ENCODE peak calls at places on chromosomes 11 and 22, in four cellular contexts. J, A, L and B are unnamed samples.
A peak's percentile ranks its signal among the peaks of the same experiment; 100 is the strongest.

GRCh38 chr11:114040706-114041211 is 18.8 kb upstream of the ZBTB16 start:
- DNase-seq in J (no peak), A (no peak), L (no peak), B (no peak)

GRCh38 chr11:9302448-9302847 is 11.9 kb downstream of the TMEM41B start:
- DNase-seq in J (no peak), A (no peak), L (no peak), B (no peak)

GRCh38 chr11:69394902-69395690 is 86.4 kb upstream of the LINC01488 start:
- DNase-seq in J (no peak), A (no peak), L (no peak), B (no peak)

GRCh38 chr11:35559949-35560348 is 34.5 kb upstream of the PAMR1 start:
- DNase-seq in J (no peak), A (no peak), L (no peak), B (no peak)

GRCh38 chr11:12219732-12220131 is 109.3 kb downstream of the MICAL2 start:
- DNase-seq in J (no peak), A (no peak), L (no peak), B (no peak)

GRCh38 chr11:111676878-111677585 is 74.8 kb downstream of the SIK2 start:
- DNase-seq in J (no peak), A (no peak), L (peak; percentile 3), B (no peak)

GRCh38 chr11:76778874-76779273 is 4.3 kb upstream of the TSKU start:
- DNase-seq in J (no peak), A (no peak), L (no peak), B (no peak)

GRCh38 chr11:93895106-93895862 is 44.9 kb upstream of the VSTM5 start:
- DNase-seq in J (no peak), A (no peak), L (no peak), B (no peak)

GRCh38 chr11:130069684-130070108 is at the start of gene APLP2:
- DNase-seq in J (peak; percentile 100), A (peak; percentile 99), L (peak; percentile 87), B (peak; percentile 99)
- TF ChIP-seq POLR2A in J (peak; percentile 33), A (peak; percentile 97), L (peak; percentile 88), B (peak; percentile 70)

GRCh38 chr11:43503417-43503816 is 144.7 kb downstream of the TTC17 start:
- DNase-seq in J (no peak), A (no peak), L (no peak), B (no peak)

GRCh38 chr11:43507171-43507570 is 148.5 kb downstream of the TTC17 start:
- DNase-seq in J (no peak), A (no peak), L (no peak), B (no peak)

GRCh38 chr11:43508511-43508918 is 149.8 kb downstream of the TTC17 start:
- DNase-seq in J (no peak), A (no peak), L (peak; percentile 58), B (no peak)

GRCh38 chr11:43505171-43505570 is 146.5 kb downstream of the TTC17 start:
- DNase-seq in J (no peak), A (no peak), L (no peak), B (no peak)

GRCh38 chr11:43504316-43504950 is 145.7 kb downstream of the TTC17 start:
- DNase-seq in J (no peak), A (no peak), L (peak; percentile 42), B (no peak)
- TF ChIP-seq POLR2A in J (no peak), A (no peak), L (no peak), B (no peak)

GRCh38 chr11:14687943-14688627 is 44.5 kb downstream of the PDE3B start:
- DNase-seq in J (no peak), A (no peak), L (no peak), B (no peak)
- TF ChIP-seq POLR2A in J (no peak), A (no peak), L (no peak), B (no peak)

GRCh38 chr11:812390-812789 is 2.6 kb downstream of the RPLP2 start:
- DNase-seq in J (no peak), A (no peak), L (no peak), B (no peak)
- TF ChIP-seq POLR2A in J (no peak), A (no peak), L (no peak), B (no peak)

GRCh38 chr22:26674211-26675190 is 17.1 kb downstream of the MIAT start:
- DNase-seq in J (no peak), A (no peak), L (no peak), B (no peak)

GRCh38 chr22:26673485-26673884 is 16.1 kb downstream of the MIAT start:
- DNase-seq in J (no peak), A (no peak), L (no peak), B (no peak)

GRCh38 chr22:26672060-26672471 is 14.7 kb downstream of the MIAT start:
- DNase-seq in J (no peak), A (no peak), L (no peak), B (no peak)

GRCh38 chr22:26671317-26672059 is 14.1 kb downstream of the MIAT start:
- DNase-seq in J (peak; percentile 43), A (peak; percentile 31), L (no peak), B (no peak)

GRCh38 chr22:26672590-26673468 is 15.4 kb downstream of the MIAT start:
- DNase-seq in J (peak; percentile 92), A (peak; percentile 92), L (peak; percentile 56), B (peak; percentile 92)
- TF ChIP-seq POLR2A in J (no peak), A (peak; percentile 56), L (peak; percentile 37), B (no peak)

GRCh38 chr11:64852804-64853520 is 8.5 kb upstream of the CDC42BPG start:
- DNase-seq in J (no peak), A (no peak), L (no peak), B (no peak)

GRCh38 chr11:64851831-64852337 is 7.4 kb upstream of the CDC42BPG start:
- DNase-seq in J (no peak), A (no peak), L (no peak), B (no peak)

GRCh38 chr11:64849600-64850356 is 5.3 kb upstream of the CDC42BPG start:
- DNase-seq in J (peak; percentile 73), A (no peak), L (no peak), B (no peak)

GRCh38 chr11:64848779-64849599 is 4.5 kb upstream of the CDC42BPG start:
- DNase-seq in J (no peak), A (peak; percentile 76), L (no peak), B (peak; percentile 82)

DNA sequence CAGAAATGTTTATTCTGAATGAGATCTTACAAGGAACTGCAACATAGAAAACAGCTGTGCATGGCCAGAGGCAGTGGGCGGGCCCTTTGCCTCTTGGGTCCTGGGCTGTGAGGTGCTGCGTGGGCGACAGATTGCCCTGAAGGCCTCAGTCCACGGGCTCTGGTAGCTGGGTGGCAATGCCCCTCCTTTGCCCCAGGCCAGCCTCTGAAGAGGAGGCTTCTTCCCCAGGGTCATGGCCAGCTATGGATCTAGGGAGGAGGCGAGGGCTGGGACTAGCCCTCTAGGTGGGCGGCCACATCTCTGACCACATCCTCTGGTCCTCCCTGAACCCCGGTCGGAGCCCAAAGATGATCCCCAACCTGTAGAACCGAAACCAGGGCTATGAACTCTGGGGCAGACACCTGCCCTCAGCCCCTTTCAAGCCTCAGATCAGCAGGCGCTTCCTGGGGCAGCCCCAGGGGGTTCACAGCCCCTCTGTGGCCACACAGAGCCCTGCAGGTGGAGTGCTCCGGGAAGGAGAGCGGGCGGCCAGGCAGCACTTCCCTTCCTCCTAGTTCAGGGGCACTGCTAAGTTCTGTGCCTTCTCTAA is 6.6 kb upstream of the CDC42BPG start:
- DNase-seq in J (no peak), A (no peak), L (no peak), B (no peak)
- TF ChIP-seq POLR2A in J (no peak), A (no peak), L (no peak), B (no peak)

GRCh38 chr11:118608268-118609214 is 1.1 kb downstream of the PHLDB1 start:
- DNase-seq in J (peak; percentile 80), A (peak; percentile 56), L (peak; percentile 57), B (no peak)
- TF ChIP-seq POLR2A in J (no peak), A (peak; percentile 53), L (peak; percentile 25), B (no peak)

GRCh38 chr22:37805878-37806277 is 1.9 kb upstream of the GCAT start:
- DNase-seq in J (no peak), A (no peak), L (no peak), B (no peak)
- TF ChIP-seq POLR2A in J (no peak), A (no peak), L (no peak), B (no peak)

GRCh38 chr11:57598831-57599155 is 1.3 kb downstream of the SERPING1 start:
- DNase-seq in J (no peak), A (no peak), L (no peak), B (no peak)
- TF ChIP-seq POLR2A in J (no peak), A (no peak), L (no peak), B (no peak)